ENCODE peak calls at places on chromosomes 5 and 9, in eight cellular contexts. T is RWPE1; F is small intestine; C is AG08396; Y is Kasumi-1; X is M059J; H is transverse colon; D is activated CD4-positive, alpha-beta T cell treated with anti-CD3 and anti-CD28 coated beads for 48 hours. M is an unnamed sample.

GRCh38 chr5:136963521-136963920 is 535.6 kb downstream of the SPOCK1 start:
- DNase-seq in T (no peak), F (no peak), C (no peak), Y (no peak), X (no peak), H (no peak), D (no peak), M (no peak)

GRCh38 chr9:77127071-77127470 is 50.3 kb upstream of the VPS13A start:
- DNase-seq in T (no peak), F (no peak), C (no peak), Y (no peak), X (no peak), H (no peak), D (no peak), M (no peak)

GRCh38 chr9:95018099-95018927 is 291.8 kb downstream of the AOPEP start:
- DNase-seq in T (peak; percentile 96), F (no peak), C (peak; percentile 59), Y (no peak), X (peak; percentile 99), H (no peak), D (peak; percentile 17), M (peak; percentile 92)

GRCh38 chr9:65459756-65460320 is 174.8 kb upstream of the FOXD4L5 start:
- DNase-seq in T (no peak), F (no peak), C (no peak), Y (no peak), X (no peak), H (no peak), D (no peak), M (no peak)

GRCh38 chr9:123568691-123569342 is 212.8 kb downstream of the CRB2 start:
- DNase-seq in T (no peak), F (no peak), C (peak; percentile 17), Y (no peak), X (no peak), H (no peak), D (no peak), M (no peak)

GRCh38 chr5:137752873-137753226 is 1.3 kb downstream of the HNRNPA0 start:
- DNase-seq in T (no peak), F (peak; percentile 14), C (no peak), Y (peak; percentile 64), X (peak; percentile 47), H (peak; percentile 21), D (peak; percentile 41), M (no peak)

GRCh38 chr9:92188969-92189781 is 74.0 kb upstream of the SPTLC1 start:
- DNase-seq in T (no peak), F (no peak), C (peak; percentile 31), Y (no peak), X (no peak), H (no peak), D (no peak), M (no peak)

GRCh38 chr9:132187006-132187760 is 25.3 kb downstream of the NTNG2 start:
- DNase-seq in T (no peak), F (no peak), C (no peak), Y (no peak), X (no peak), H (no peak), D (no peak), M (no peak)

GRCh38 chr5:179795049-179795862 is 1.5 kb downstream of the LTC4S start:
- DNase-seq in T (peak; percentile 40), F (peak; percentile 50), C (no peak), Y (no peak), X (peak; percentile 16), H (no peak), D (no peak), M (no peak)

GRCh38 chr5:134141346-134142050 is 27.0 kb downstream of the TCF7 start:
- DNase-seq in T (no peak), F (no peak), C (no peak), Y (no peak), X (peak; percentile 45), H (no peak), D (no peak), M (no peak)

GRCh38 chr9:93576296-93577044 is at the start of gene PHF2:
- DNase-seq in T (peak; percentile 59), F (no peak), C (peak; percentile 63), Y (no peak), X (peak; percentile 26), H (no peak), D (peak; percentile 40), M (no peak)